ENCODE peak calls at places on chromosomes 7 and 10, in five cellular contexts. D is heart left ventricle, B is psoas muscle, N is adrenal gland, M is gastrocnemius medialis. E is an unnamed sample. For H3K36me3, the result is how much of the 10 kb centered on the place peaks cover.

GRCh38 chr7:17367502-17367901 is 69.0 kb downstream of the AHR start:
- DNase-seq in N (no peak), D (no peak), M (no peak), B (no peak), E (no peak)

GRCh38 chr7:137539111-137539715 is 195.7 kb upstream of the PTN start:
- DNase-seq in M (no peak), D (no peak), N (no peak), B (no peak), E (peak)

GRCh38 chr10:4281207-4281825 is 496.3 kb upstream of the KLF6 start:
- DNase-seq in D (no peak), M (no peak), N (no peak), B (no peak), E (no peak)

GRCh38 chr10:71899665-71900412 is 48.8 kb upstream of the PSAP start:
- DNase-seq in D (no peak), N (no peak), M (no peak), B (no peak), E (no peak)

GRCh38 chr10:117946525-117947070 is 100.1 kb downstream of the RAB11FIP2 start:
- DNase-seq in N (no peak), D (no peak), M (no peak), B (no peak), E (peak)

GRCh38 chr10:77849039-77849664 is 77.4 kb downstream of the DLG5 start:
- DNase-seq in M (no peak), N (no peak), D (no peak), B (no peak), E (no peak)

GRCh38 chr7:99379043-99379577 is 4.6 kb downstream of the ARPC1B start:
- DNase-seq in D (peak), M (peak), B (peak), N (peak), E (peak)

GRCh38 chr7:129748710-129749109 is 137.2 kb downstream of the NRF1 start:
- DNase-seq in N (no peak), D (no peak), M (no peak), B (no peak), E (no peak)

GRCh38 chr7:27575647-27576046 is 87.0 kb downstream of the HIBADH start:
- DNase-seq in N (no peak), B (no peak), M (no peak), D (no peak), E (no peak)

GRCh38 chr10:119217401-119217800 is 10.0 kb downstream of the GRK5 start:
- DNase-seq in M (no peak), B (no peak), N (no peak), D (no peak), E (no peak)

GRCh38 chr10:78700413-78700812 is 368.4 kb upstream of the ZMIZ1 start:
- DNase-seq in B (peak), D (peak), N (peak), M (no peak), E (peak)

GRCh38 chr7:18754766-18755165 is 259.2 kb downstream of the HDAC9 start:
- DNase-seq in N (no peak), B (no peak), D (no peak), M (no peak), E (no peak)

GRCh38 chr10:132193907-132194552 is 7.3 kb downstream of the DPYSL4 start:
- DNase-seq in N (peak), M (no peak), D (no peak), B (peak), E (no peak)

GRCh38 chr10:43255644-43256431 is 11.0 kb downstream of the RASGEF1A start:
- DNase-seq in N (peak), D (no peak), M (no peak), B (no peak), E (peak)

GRCh38 chr7:33757563-33758165 is 147.7 kb upstream of the BMPER start:
- DNase-seq in B (no peak), N (peak), D (no peak), M (no peak), E (peak)

GRCh38 chr10:94403034-94403822 is 887 bp downstream of the TBC1D12 start:
- DNase-seq in B (peak), N (peak), D (peak), M (peak), E (peak)

GRCh38 chr10:69769395-69769989 is 32.2 kb upstream of the COL13A1 start:
- DNase-seq in N (peak), M (no peak), B (peak), D (peak), E (peak)

GRCh38 chr10:23910296-23910695 is 298.6 kb upstream of the KIAA1217 start:
- DNase-seq in B (no peak), N (no peak), M (no peak), D (no peak), E (no peak)

GRCh38 chr10:131492211-131492610 is 180.7 kb upstream of the TCERG1L start:
- DNase-seq in D (no peak), M (no peak), B (no peak), N (no peak), E (no peak)

GRCh38 chr10:109962247-109962646 is 38.9 kb upstream of the XPNPEP1 start:
- DNase-seq in M (no peak), D (no peak), N (no peak), B (no peak), E (peak)

GRCh38 chr7:149620961-149621360 is 123.4 kb upstream of the ZNF746 start:
- DNase-seq in M (no peak), B (no peak), N (no peak), D (no peak), E (no peak)
- H3K4me3 ChIP-seq in M (no peak), B (no peak), N (no peak), D (no peak), E (no peak)

GRCh38 chr10:104559935-104560334 is 81.2 kb upstream of the SORCS3 start:
- DNase-seq in B (no peak), D (no peak), N (no peak), M (no peak), E (no peak)
- H3K36me3 ChIP-seq in B (under half), D (under half), N (under half), M (under half), E (under half)

GRCh38 chr7:79455173-79455790 is 1.8 kb upstream of the MAGI2 start:
- DNase-seq in M (no peak), B (no peak), D (no peak), N (peak), E (no peak)
- H3K4me3 ChIP-seq in M (no peak), B (peak), D (peak), N (peak), E (no peak)

DNA sequence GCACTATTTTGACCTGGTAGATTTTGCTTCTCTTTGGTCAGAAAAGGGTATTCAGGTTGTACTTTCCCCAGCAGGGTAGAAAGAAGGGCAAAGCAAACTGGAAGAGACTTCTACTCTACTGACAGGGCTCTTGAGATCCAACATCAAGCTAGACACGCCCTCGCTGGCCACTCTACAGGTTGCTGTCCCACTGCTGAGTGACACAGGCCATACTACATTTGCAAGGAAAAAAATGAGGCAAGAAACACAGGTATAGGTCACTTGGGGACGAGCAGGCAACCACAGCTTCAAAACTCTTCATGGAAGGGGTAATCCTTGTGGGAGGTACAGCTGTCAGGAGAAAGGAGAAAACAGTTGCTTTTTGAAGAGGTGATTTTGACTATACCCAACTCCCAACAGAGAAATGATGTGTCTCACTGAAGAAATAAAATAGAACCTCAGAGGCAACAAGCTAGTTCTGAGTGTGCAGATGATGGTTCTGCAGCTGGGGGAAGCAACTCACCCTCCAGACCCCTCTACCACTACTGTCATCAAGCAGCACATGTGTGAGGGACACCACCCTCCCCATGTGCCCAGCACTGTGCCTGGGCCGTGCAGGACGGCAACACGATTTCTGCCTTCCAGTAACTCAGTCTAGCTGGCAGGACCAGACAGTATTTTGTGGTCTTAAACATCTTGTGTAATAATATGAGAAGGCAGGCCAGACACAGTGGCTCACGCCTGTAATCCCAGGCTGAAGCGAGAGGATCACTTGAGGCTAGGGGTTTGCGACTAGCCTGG is 16.3 kb downstream of the AKR1B1 start:
- DNase-seq in D (no peak), N (no peak), B (no peak), M (no peak), E (no peak)
- H3K36me3 ChIP-seq in D (under half), N (half or more), B (half or more), M (half or more), E (under half)

GRCh38 chr7:140697447-140698143 is 1.1 kb downstream of the NDUFB2 start:
- DNase-seq in M (no peak), D (no peak), N (no peak), B (no peak), E (peak)

GRCh38 chr7:140696679-140697446 is at the start of gene NDUFB2:
- DNase-seq in M (peak), D (peak), N (peak), B (peak), E (peak)

GRCh38 chr7:140694592-140694991 is 1.9 kb upstream of the NDUFB2 start:
- DNase-seq in B (no peak), M (no peak), N (no peak), D (no peak), E (no peak)

GRCh38 chr7:140695381-140695780 is 1.1 kb upstream of the NDUFB2 start:
- DNase-seq in M (no peak), N (no peak), B (no peak), D (no peak), E (no peak)

GRCh38 chr7:140696024-140696678 is 357 bp upstream of the NDUFB2 start:
- DNase-seq in D (peak), N (peak), M (peak), B (peak), E (peak)
- H3K4me3 ChIP-seq in D (peak), N (peak), M (peak), B (peak), E (peak)

DNA sequence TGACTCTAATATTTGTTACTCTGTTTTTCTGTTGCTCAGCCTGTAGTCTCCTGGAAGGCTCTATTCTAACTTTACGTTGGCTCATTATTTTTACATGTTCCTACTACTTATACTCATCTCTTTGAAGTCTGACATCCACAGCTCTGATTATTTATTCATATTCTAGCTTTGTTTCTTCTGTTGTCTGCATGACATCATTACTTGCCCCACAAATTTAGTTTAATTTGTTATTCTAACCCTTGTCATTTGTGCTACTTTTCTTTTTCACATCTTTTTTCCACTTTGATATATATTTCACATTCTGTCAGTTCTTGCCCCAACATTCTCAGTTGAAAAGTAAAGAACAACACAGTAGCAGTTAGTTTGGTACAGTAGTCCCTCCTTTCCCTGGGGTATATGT is 51.1 kb downstream of the KMT2E start:
- DNase-seq in B (no peak), D (no peak), M (no peak), N (no peak), E (no peak)
- H3K36me3 ChIP-seq in B (half or more), D (under half), M (under half), N (half or more), E (under half)

GRCh38 chr7:141456298-141456697 is 94.9 kb upstream of the AGK start:
- DNase-seq in N (peak), D (no peak), B (no peak), M (no peak), E (no peak)
- H3K4me3 ChIP-seq in N (no peak), D (no peak), B (no peak), M (no peak), E (no peak)

GRCh38 chr7:2811476-2812118 is 32.5 kb downstream of the GNA12 start:
- DNase-seq in N (no peak), M (peak), D (no peak), B (peak), E (peak)

GRCh38 chr7:2813350-2814185 is 30.5 kb downstream of the GNA12 start:
- DNase-seq in D (no peak), B (no peak), N (no peak), M (no peak), E (no peak)

GRCh38 chr7:2812119-2812487 is 32.0 kb downstream of the GNA12 start:
- DNase-seq in B (no peak), D (no peak), M (no peak), N (no peak), E (no peak)

GRCh38 chr7:2814186-2814530 is 29.9 kb downstream of the GNA12 start:
- DNase-seq in M (no peak), B (no peak), N (no peak), D (no peak), E (no peak)

GRCh38 chr7:2812831-2813230 is 31.3 kb downstream of the GNA12 start:
- DNase-seq in D (no peak), N (no peak), B (no peak), M (no peak), E (no peak)
- H3K36me3 ChIP-seq in D (under half), N (under half), B (under half), M (under half), E (under half)